ENCODE peak calls at places on chromosome X, in nine cellular contexts. B is SW480; N is endothelial cell; E is putamen; J is NCI-H460; X is activated CD4-positive, alpha-beta T cell treated with anti-CD3 and anti-CD28 coated beads for 24 hours; F is NCI-H2081; R is activated CD8-positive, alpha-beta memory T cell treated with anti-CD3 and anti-CD28 coated beads, Interleukin-2, amount 50 U/mL, for 48 hours; P is SK-N-SH. L is an unnamed sample.

GRCh38 chrX:52359614-52360232 is 9.1 kb upstream of the XAGE2 start:
- DNase-seq in B (no peak), N (no peak), E (no peak), J (no peak), X (no peak), F (no peak), R (no peak), P (no peak), L (no peak)

GRCh38 chrX:966396-967070 is 245.9 kb downstream of the CRLF2 start:
- DNase-seq in B (no peak), N (no peak), E (no peak), J (no peak), X (no peak), F (no peak), R (no peak), P (no peak), L (no peak)

GRCh38 chrX:150312931-150313330 is 50.2 kb upstream of the MAMLD1 start:
- DNase-seq in B (no peak), N (no peak), E (no peak), J (no peak), X (no peak), F (no peak), R (no peak), P (no peak), L (no peak)

GRCh38 chrX:1072637-1073377 is 139.6 kb downstream of the CRLF2 start:
- DNase-seq in B (no peak), N (no peak), E (no peak), J (no peak), X (no peak), F (no peak), R (no peak), P (no peak), L (no peak)

GRCh38 chrX:53421772-53422090 is 723 bp downstream of the SMC1A start:
- DNase-seq in B (no peak), N (no peak), E (no peak), J (no peak), X (no peak), F (no peak), R (no peak), P (no peak), L (no peak)

GRCh38 chrX:8025705-8026104 is 98.5 kb upstream of the PNPLA4 start:
- DNase-seq in B (no peak), N (no peak), E (no peak), J (no peak), X (no peak), F (no peak), R (no peak), P (no peak), L (no peak)

GRCh38 chrX:43860646-43861370 is 21.4 kb downstream of the MAOB start:
- DNase-seq in B (no peak), N (no peak), E (no peak), J (no peak), X (no peak), F (peak; percentile 82), R (no peak), P (peak; percentile 20), L (no peak)

GRCh38 chrX:132022863-132023116 is 312 bp upstream of the STK26 start:
- DNase-seq in B (no peak), N (no peak), E (no peak), J (no peak), X (no peak), F (no peak), R (no peak), P (no peak), L (no peak)

GRCh38 chrX:22069586-22069985 is 37.5 kb downstream of the PHEX start:
- DNase-seq in B (no peak), N (no peak), E (no peak), J (no peak), X (no peak), F (no peak), R (no peak), P (no peak), L (no peak)

GRCh38 chrX:38754102-38754790 is 47.0 kb upstream of the MID1IP1 start:
- DNase-seq in B (peak; percentile 55), N (peak; percentile 21), E (peak; percentile 24), J (peak; percentile 53), X (peak; percentile 18), F (peak; percentile 72), R (no peak), P (peak; percentile 47), L (no peak)

GRCh38 chrX:99142745-99143144 is 1267.3 kb downstream of the PCDH19 start:
- DNase-seq in B (no peak), N (no peak), E (no peak), J (no peak), X (no peak), F (no peak), R (no peak), P (no peak), L (no peak)

GRCh38 chrX:11558972-11559371 is 106.7 kb downstream of the ARHGAP6 start:
- DNase-seq in B (peak; percentile 1), N (peak; percentile 11), E (no peak), J (peak; percentile 16), X (peak; percentile 48), F (no peak), R (peak; percentile 59), P (peak; percentile 44), L (no peak)

GRCh38 chrX:57137481-57137880 is 284 bp upstream of the SPIN2A start:
- DNase-seq in B (no peak), N (no peak), E (no peak), J (no peak), X (no peak), F (no peak), R (no peak), P (no peak), L (no peak)